ENCODE peak calls at places on chromosomes 12 and 14, in four cellular contexts. One of them, this sample, is unnamed.

GRCh38 chr14:78697341-78697740 is 527.2 kb downstream of the NRXN3 start:
- DNase-seq in activated T-helper 1 cell treated with anti-CD3 and anti-CD28 coated beads, Interleukin-12 subunit alpha, Interleukin-12 subunit beta, Interleukin-2, Interleukin-4 antibody, amounts not matched to agents 30 ng/mL and 10 ng/mL and 1 ng/mL, durations not matched to agents 14 hours and 24 hours and 36 hours: no peak
- DNase-seq in HS-5: peak; percentile 25
- DNase-seq in activated naive CD4-positive, alpha-beta T cell treated with anti-CD3 and anti-CD28 coated beads, Interleukin-2, amount 50 U/mL, for 16 hours: no peak
- DNase-seq in this sample: peak; percentile 30

GRCh38 chr14:60655898-60656754 is 6.8 kb upstream of the SIX1 start:
- DNase-seq in activated T-helper 1 cell treated with anti-CD3 and anti-CD28 coated beads, Interleukin-12 subunit alpha, Interleukin-12 subunit beta, Interleukin-2, Interleukin-4 antibody, amounts not matched to agents 30 ng/mL and 10 ng/mL and 1 ng/mL, durations not matched to agents 14 hours and 24 hours and 36 hours: no peak
- DNase-seq in HS-5: no peak
- DNase-seq in activated naive CD4-positive, alpha-beta T cell treated with anti-CD3 and anti-CD28 coated beads, Interleukin-2, amount 50 U/mL, for 16 hours: no peak
- DNase-seq in this sample: no peak

GRCh38 chr14:104856869-104857860 is 7.9 kb upstream of the CEP170B start:
- DNase-seq in activated T-helper 1 cell treated with anti-CD3 and anti-CD28 coated beads, Interleukin-12 subunit alpha, Interleukin-12 subunit beta, Interleukin-2, Interleukin-4 antibody, amounts not matched to agents 30 ng/mL and 10 ng/mL and 1 ng/mL, durations not matched to agents 14 hours and 24 hours and 36 hours: no peak
- DNase-seq in HS-5: no peak
- DNase-seq in activated naive CD4-positive, alpha-beta T cell treated with anti-CD3 and anti-CD28 coated beads, Interleukin-2, amount 50 U/mL, for 16 hours: no peak
- DNase-seq in this sample: peak; percentile 17

GRCh38 chr12:121750507-121750955 is 38.0 kb downstream of the TMEM120B start:
- DNase-seq in activated T-helper 1 cell treated with anti-CD3 and anti-CD28 coated beads, Interleukin-12 subunit alpha, Interleukin-12 subunit beta, Interleukin-2, Interleukin-4 antibody, amounts not matched to agents 30 ng/mL and 10 ng/mL and 1 ng/mL, durations not matched to agents 14 hours and 24 hours and 36 hours: no peak
- DNase-seq in HS-5: no peak
- DNase-seq in activated naive CD4-positive, alpha-beta T cell treated with anti-CD3 and anti-CD28 coated beads, Interleukin-2, amount 50 U/mL, for 16 hours: no peak
- DNase-seq in this sample: no peak

GRCh38 chr12:29306682-29307081 is 74.3 kb downstream of the ERGIC2 start:
- DNase-seq in activated T-helper 1 cell treated with anti-CD3 and anti-CD28 coated beads, Interleukin-12 subunit alpha, Interleukin-12 subunit beta, Interleukin-2, Interleukin-4 antibody, amounts not matched to agents 30 ng/mL and 10 ng/mL and 1 ng/mL, durations not matched to agents 14 hours and 24 hours and 36 hours: no peak
- DNase-seq in HS-5: no peak
- DNase-seq in activated naive CD4-positive, alpha-beta T cell treated with anti-CD3 and anti-CD28 coated beads, Interleukin-2, amount 50 U/mL, for 16 hours: no peak
- DNase-seq in this sample: no peak

GRCh38 chr14:94582199-94582750 is 1.0 kb downstream of the SERPINA5 start:
- DNase-seq in activated T-helper 1 cell treated with anti-CD3 and anti-CD28 coated beads, Interleukin-12 subunit alpha, Interleukin-12 subunit beta, Interleukin-2, Interleukin-4 antibody, amounts not matched to agents 30 ng/mL and 10 ng/mL and 1 ng/mL, durations not matched to agents 14 hours and 24 hours and 36 hours: no peak
- DNase-seq in HS-5: no peak
- DNase-seq in activated naive CD4-positive, alpha-beta T cell treated with anti-CD3 and anti-CD28 coated beads, Interleukin-2, amount 50 U/mL, for 16 hours: no peak
- DNase-seq in this sample: no peak

GRCh38 chr12:118053071-118053985 is 7.7 kb downstream of the WSB2 start:
- DNase-seq in activated T-helper 1 cell treated with anti-CD3 and anti-CD28 coated beads, Interleukin-12 subunit alpha, Interleukin-12 subunit beta, Interleukin-2, Interleukin-4 antibody, amounts not matched to agents 30 ng/mL and 10 ng/mL and 1 ng/mL, durations not matched to agents 14 hours and 24 hours and 36 hours: no peak
- DNase-seq in HS-5: no peak
- DNase-seq in activated naive CD4-positive, alpha-beta T cell treated with anti-CD3 and anti-CD28 coated beads, Interleukin-2, amount 50 U/mL, for 16 hours: no peak
- DNase-seq in this sample: no peak

GRCh38 chr12:71277866-71278265 is 120.1 kb upstream of the TSPAN8 start:
- DNase-seq in activated T-helper 1 cell treated with anti-CD3 and anti-CD28 coated beads, Interleukin-12 subunit alpha, Interleukin-12 subunit beta, Interleukin-2, Interleukin-4 antibody, amounts not matched to agents 30 ng/mL and 10 ng/mL and 1 ng/mL, durations not matched to agents 14 hours and 24 hours and 36 hours: no peak
- DNase-seq in HS-5: no peak
- DNase-seq in activated naive CD4-positive, alpha-beta T cell treated with anti-CD3 and anti-CD28 coated beads, Interleukin-2, amount 50 U/mL, for 16 hours: no peak
- DNase-seq in this sample: no peak

GRCh38 chr12:6925543-6926279 is 2.0 kb upstream of the ATN1 start:
- DNase-seq in activated T-helper 1 cell treated with anti-CD3 and anti-CD28 coated beads, Interleukin-12 subunit alpha, Interleukin-12 subunit beta, Interleukin-2, Interleukin-4 antibody, amounts not matched to agents 30 ng/mL and 10 ng/mL and 1 ng/mL, durations not matched to agents 14 hours and 24 hours and 36 hours: no peak
- DNase-seq in HS-5: peak; percentile 80
- DNase-seq in activated naive CD4-positive, alpha-beta T cell treated with anti-CD3 and anti-CD28 coated beads, Interleukin-2, amount 50 U/mL, for 16 hours: no peak
- DNase-seq in this sample: peak; percentile 71

This sample was measured in iPS-NIHi11.